ENCODE peak calls at places on chromosomes 2 and 18, in six cellular contexts. One of them, this sample, is unnamed.

GRCh38 chr2:217899231-217900009 is 103.4 kb downstream of the TNS1 start:
- DNase-seq in neuronal stem cell: peak
- DNase-seq in IMR-90: peak
- DNase-seq in mesendoderm: peak
- DNase-seq in H9: peak
- DNase-seq in H1: peak
- DNase-seq in this sample: peak

GRCh38 chr2:233409286-233409991 is 55.1 kb downstream of the DGKD start:
- DNase-seq in neuronal stem cell: no peak
- DNase-seq in IMR-90: no peak
- DNase-seq in mesendoderm: peak
- DNase-seq in H9: no peak
- DNase-seq in H1: peak
- DNase-seq in this sample: no peak

GRCh38 chr2:70087703-70088507 is 628 bp downstream of the PCBP1 start:
- DNase-seq in neuronal stem cell: no peak
- DNase-seq in IMR-90: peak
- DNase-seq in mesendoderm: peak
- DNase-seq in H9: peak
- DNase-seq in H1: peak
- DNase-seq in this sample: peak

GRCh38 chr2:27084297-27085061 is 2.1 kb upstream of the KHK start:
- DNase-seq in neuronal stem cell: no peak
- DNase-seq in IMR-90: no peak
- DNase-seq in mesendoderm: no peak
- DNase-seq in H9: no peak
- DNase-seq in H1: no peak
- DNase-seq in this sample: no peak

GRCh38 chr2:146037334-146037870 is 1517.5 kb upstream of the ZEB2 start:
- DNase-seq in neuronal stem cell: no peak
- DNase-seq in IMR-90: peak
- DNase-seq in mesendoderm: no peak
- DNase-seq in H9: no peak
- DNase-seq in H1: no peak
- DNase-seq in this sample: no peak

GRCh38 chr2:71700880-71701397 is 247.6 kb downstream of the DYSF start:
- DNase-seq in neuronal stem cell: peak
- DNase-seq in IMR-90: no peak
- DNase-seq in mesendoderm: no peak
- DNase-seq in H9: no peak
- DNase-seq in H1: no peak
- DNase-seq in this sample: no peak

GRCh38 chr2:191311-192190 is 72.3 kb downstream of the SH3YL1 start:
- DNase-seq in neuronal stem cell: no peak
- DNase-seq in IMR-90: no peak
- DNase-seq in mesendoderm: no peak
- DNase-seq in H9: no peak
- DNase-seq in H1: no peak
- DNase-seq in this sample: no peak

GRCh38 chr2:104733544-104733943 is 120.4 kb upstream of the POU3F3 start:
- DNase-seq in neuronal stem cell: no peak
- DNase-seq in IMR-90: no peak
- DNase-seq in mesendoderm: peak
- DNase-seq in H9: peak
- DNase-seq in H1: peak
- DNase-seq in this sample: no peak

GRCh38 chr2:139217641-139218040 is 437.5 kb upstream of the NXPH2 start:
- DNase-seq in neuronal stem cell: no peak
- DNase-seq in IMR-90: no peak
- DNase-seq in mesendoderm: no peak
- DNase-seq in H9: no peak
- DNase-seq in H1: no peak
- DNase-seq in this sample: no peak

GRCh38 chr2:239374896-239375277 is 25.9 kb downstream of the HDAC4 start:
- DNase-seq in neuronal stem cell: no peak
- DNase-seq in IMR-90: no peak
- DNase-seq in mesendoderm: no peak
- DNase-seq in H9: no peak
- DNase-seq in H1: no peak
- DNase-seq in this sample: no peak

GRCh38 chr18:76518543-76519155 is 23.6 kb upstream of the ZNF516 start:
- DNase-seq in neuronal stem cell: no peak
- DNase-seq in IMR-90: peak
- DNase-seq in mesendoderm: peak
- DNase-seq in H9: peak
- DNase-seq in H1: peak
- DNase-seq in this sample: peak
- H4K8ac ChIP-seq in neuronal stem cell: no peak
- H4K8ac ChIP-seq in IMR-90: peak
- H4K8ac ChIP-seq in mesendoderm: no peak
- H4K8ac ChIP-seq in H9: no peak
- H4K8ac ChIP-seq in H1: no peak
- H4K8ac ChIP-seq in this sample: peak

GRCh38 chr18:45834303-45834702 is 8.8 kb downstream of the SIGLEC15 start:
- DNase-seq in neuronal stem cell: no peak
- DNase-seq in IMR-90: no peak
- DNase-seq in mesendoderm: no peak
- DNase-seq in H9: no peak
- DNase-seq in H1: no peak
- DNase-seq in this sample: no peak
- H2BK5ac ChIP-seq in neuronal stem cell: no peak
- H2BK5ac ChIP-seq in IMR-90: no peak
- H2BK5ac ChIP-seq in mesendoderm: no peak
- H2BK5ac ChIP-seq in H9: no peak
- H2BK5ac ChIP-seq in H1: no peak
- H2BK5ac ChIP-seq in this sample: no peak

DNA sequence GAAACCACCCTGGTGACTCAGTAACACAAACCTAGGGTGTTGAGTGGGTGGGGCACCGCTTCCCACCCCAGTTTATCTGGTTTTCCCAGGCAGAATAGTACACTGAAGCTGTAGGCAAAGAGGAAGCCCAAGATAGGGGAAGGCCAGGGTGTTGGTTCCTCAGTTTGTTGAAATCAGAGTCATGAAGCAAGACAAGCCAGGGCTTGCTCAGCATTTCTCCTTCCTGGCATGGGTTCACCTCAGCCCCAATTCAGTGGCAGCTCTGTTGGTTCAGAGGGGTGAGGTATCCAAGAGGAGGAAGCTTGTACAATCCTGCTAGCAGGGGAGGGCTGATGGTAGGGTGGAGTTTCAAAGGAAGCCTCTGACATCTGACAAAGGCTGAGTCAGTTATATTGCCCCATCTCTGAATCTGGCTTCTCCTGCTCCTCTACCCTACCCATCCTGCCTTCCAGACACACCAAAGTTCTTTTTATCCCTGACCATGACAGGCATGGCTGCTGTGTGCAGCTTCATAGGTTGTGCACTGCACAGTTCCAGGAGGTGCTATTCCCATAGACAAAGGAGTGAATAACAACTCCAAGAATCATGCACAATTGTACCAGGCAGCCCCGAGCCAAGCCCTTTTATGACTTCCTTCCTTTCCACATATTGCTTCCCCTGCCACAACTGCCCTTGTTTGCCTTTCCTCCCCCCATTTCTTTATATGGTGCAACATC is 24.9 kb upstream of the RAB10 start:
- DNase-seq in neuronal stem cell: no peak
- DNase-seq in IMR-90: peak
- DNase-seq in mesendoderm: no peak
- DNase-seq in H9: no peak
- DNase-seq in H1: no peak
- DNase-seq in this sample: peak
- H4K8ac ChIP-seq in neuronal stem cell: no peak
- H4K8ac ChIP-seq in IMR-90: no peak
- H4K8ac ChIP-seq in mesendoderm: no peak
- H4K8ac ChIP-seq in H9: no peak
- H4K8ac ChIP-seq in H1: no peak
- H4K8ac ChIP-seq in this sample: peak

DNA sequence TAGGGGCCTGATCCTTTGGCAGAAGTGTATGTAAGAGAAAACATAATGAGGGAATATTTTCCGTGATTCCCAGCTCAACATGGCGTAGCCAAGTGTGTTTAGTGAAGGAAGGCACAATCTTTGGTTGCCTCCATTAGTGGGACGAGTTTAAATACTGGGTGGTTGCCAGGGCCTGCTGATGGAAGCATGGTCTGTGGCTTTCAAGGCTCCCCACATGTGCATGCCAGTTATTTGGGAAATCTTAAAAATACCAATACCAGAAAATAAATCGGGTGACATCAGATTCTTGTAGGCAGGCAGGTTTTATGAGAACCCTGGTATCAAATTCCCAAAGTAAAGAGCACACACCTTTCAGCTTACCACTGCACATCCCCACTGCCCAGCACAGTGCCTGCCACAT is 7.1 kb downstream of the MYL12A start:
- DNase-seq in neuronal stem cell: no peak
- DNase-seq in IMR-90: no peak
- DNase-seq in mesendoderm: no peak
- DNase-seq in H9: no peak
- DNase-seq in H1: no peak
- DNase-seq in this sample: no peak
- H2BK5ac ChIP-seq in neuronal stem cell: no peak
- H2BK5ac ChIP-seq in IMR-90: peak
- H2BK5ac ChIP-seq in mesendoderm: no peak
- H2BK5ac ChIP-seq in H9: no peak
- H2BK5ac ChIP-seq in H1: no peak
- H2BK5ac ChIP-seq in this sample: no peak

GRCh38 chr2:85355073-85355410 is 473 bp downstream of the ELMOD3 start:
- DNase-seq in neuronal stem cell: no peak
- DNase-seq in IMR-90: no peak
- DNase-seq in mesendoderm: peak
- DNase-seq in H9: no peak
- DNase-seq in H1: no peak
- DNase-seq in this sample: no peak
- H4K8ac ChIP-seq in neuronal stem cell: no peak
- H4K8ac ChIP-seq in IMR-90: peak
- H4K8ac ChIP-seq in mesendoderm: no peak
- H4K8ac ChIP-seq in H9: no peak
- H4K8ac ChIP-seq in H1: no peak
- H4K8ac ChIP-seq in this sample: peak

GRCh38 chr18:26480897-26481795 is 67.2 kb downstream of the KCTD1 start:
- DNase-seq in neuronal stem cell: no peak
- DNase-seq in IMR-90: peak
- DNase-seq in mesendoderm: peak
- DNase-seq in H9: no peak
- DNase-seq in H1: no peak
- DNase-seq in this sample: peak
- H2BK5ac ChIP-seq in neuronal stem cell: no peak
- H2BK5ac ChIP-seq in IMR-90: peak
- H2BK5ac ChIP-seq in mesendoderm: no peak
- H2BK5ac ChIP-seq in H9: no peak
- H2BK5ac ChIP-seq in H1: no peak
- H2BK5ac ChIP-seq in this sample: peak

GRCh38 chr2:161134547-161135518 is 25.4 kb upstream of the TANK start:
- DNase-seq in neuronal stem cell: no peak
- DNase-seq in IMR-90: no peak
- DNase-seq in mesendoderm: peak
- DNase-seq in H9: no peak
- DNase-seq in H1: no peak
- DNase-seq in this sample: peak
- H4K8ac ChIP-seq in neuronal stem cell: no peak
- H4K8ac ChIP-seq in IMR-90: no peak
- H4K8ac ChIP-seq in mesendoderm: no peak
- H4K8ac ChIP-seq in H9: peak
- H4K8ac ChIP-seq in H1: no peak
- H4K8ac ChIP-seq in this sample: peak

GRCh38 chr2:7849027-7849426 is 832.8 kb upstream of the ID2 start:
- DNase-seq in neuronal stem cell: no peak
- DNase-seq in IMR-90: no peak
- DNase-seq in mesendoderm: no peak
- DNase-seq in H9: no peak
- DNase-seq in H1: peak
- DNase-seq in this sample: no peak
- H2BK5ac ChIP-seq in neuronal stem cell: no peak
- H2BK5ac ChIP-seq in IMR-90: no peak
- H2BK5ac ChIP-seq in mesendoderm: no peak
- H2BK5ac ChIP-seq in H9: no peak
- H2BK5ac ChIP-seq in H1: no peak
- H2BK5ac ChIP-seq in this sample: no peak